ENCODE peak calls at places on chromosomes 5 and 9, in nine cellular contexts. W is iPS DF 6.9; P is fibroblast of the aortic adventitia; K is fibroblast of gingiva; J is AG10803; L is naive thymus-derived CD8-positive, alpha-beta T cell; Y is stimulated activated CD4-positive, alpha-beta T cell treated with anti-CD3 and anti-CD28 coated beads, TNF-alpha, amount 100 ng/mL, for 24 hours; C is activated T-helper 1 cell treated with anti-CD3 and anti-CD28 coated beads, Interleukin-2, amount 50 U/mL, for 16 hours; H is NCI-H460. S is an unnamed sample.
A peak's percentile ranks its signal among the peaks of the same experiment; 100 is the strongest.

GRCh38 chr9:96486351-96487029 is 36.5 kb downstream of the HABP4 start:
- DNase-seq in P (peak; percentile 92), Y (no peak), K (peak; percentile 93), W (no peak), C (no peak), J (peak; percentile 89), H (no peak), L (no peak), S (peak; percentile 78)

GRCh38 chr5:42387563-42387962 is 35.7 kb upstream of the GHR start:
- DNase-seq in L (no peak), J (no peak), H (no peak), C (no peak), P (peak; percentile 4), W (no peak), K (peak; percentile 22), Y (no peak), S (no peak)

GRCh38 chr5:39475055-39475454 is 50.3 kb upstream of the DAB2 start:
- DNase-seq in H (no peak), K (peak; percentile 36), J (peak; percentile 83), P (peak; percentile 71), Y (no peak), C (no peak), L (no peak), W (no peak), S (no peak)

GRCh38 chr5:59140133-59140532 is 557.3 kb downstream of the RAB3C start:
- DNase-seq in P (no peak), J (no peak), Y (no peak), H (no peak), C (no peak), W (no peak), L (no peak), K (no peak), S (no peak)

GRCh38 chr5:175693746-175694145 is 35.9 kb downstream of the HRH2 start:
- DNase-seq in H (no peak), W (no peak), C (no peak), P (no peak), K (no peak), Y (no peak), J (no peak), L (no peak), S (no peak)

GRCh38 chr5:25107878-25108277 is 463.1 kb upstream of the CDH10 start:
- DNase-seq in W (no peak), Y (no peak), K (no peak), L (no peak), C (no peak), H (no peak), P (no peak), J (no peak), S (peak; percentile 37)

GRCh38 chr9:33750839-33751339 is 44.5 kb upstream of the PRSS3 start:
- DNase-seq in L (no peak), J (no peak), C (no peak), K (no peak), H (no peak), Y (no peak), P (no peak), W (no peak), S (no peak)

GRCh38 chr9:73023025-73023541 is 70.2 kb upstream of the ALDH1A1 start:
- DNase-seq in H (peak; percentile 85), P (peak; percentile 82), J (peak; percentile 73), C (peak; percentile 4), K (peak; percentile 71), W (peak; percentile 33), L (peak; percentile 17), Y (peak; percentile 19), S (peak; percentile 61)

GRCh38 chr9:86945868-86946711 is 1.2 kb downstream of the GAS1 start:
- DNase-seq in Y (peak; percentile 56), C (peak; percentile 32), P (peak; percentile 71), L (peak; percentile 74), H (peak; percentile 56), W (no peak), K (peak; percentile 81), J (peak; percentile 81), S (peak; percentile 65)

GRCh38 chr9:37412431-37413151 is 9.9 kb upstream of the GRHPR start:
- DNase-seq in W (no peak), P (peak; percentile 72), J (peak; percentile 70), L (no peak), C (no peak), Y (no peak), H (no peak), K (peak; percentile 84), S (no peak)

GRCh38 chr9:127395491-127396252 is 1.3 kb upstream of the SLC2A8 start:
- DNase-seq in K (no peak), L (no peak), Y (no peak), J (peak; percentile 8), H (no peak), P (no peak), W (no peak), C (no peak), S (no peak)

GRCh38 chr5:88384901-88385300 is 116.3 kb upstream of the TMEM161B start:
- DNase-seq in Y (no peak), J (no peak), K (no peak), L (no peak), C (no peak), H (no peak), W (no peak), P (no peak), S (no peak)